ENCODE peak calls at places on chromosomes 1 and 21, in five cellular contexts. S is aorta, C is IMR-90, Q is BE2C, T is HAP-1. J is an unnamed sample. For H3K4me1, the result is how much of the 10 kb centered on the place peaks cover.

GRCh38 chr1:15958788-15959187 is 17.1 kb downstream of the ZBTB17 start:
- DNase-seq in T (no peak), S (no peak), C (peak), Q (no peak), J (no peak)

GRCh38 chr1:64240209-64240608 is 36.8 kb downstream of the UBE2U start:
- DNase-seq in C (peak), T (no peak), Q (no peak), S (no peak), J (no peak)

GRCh38 chr1:227234998-227235405 is 83.3 kb downstream of the CDC42BPA start:
- DNase-seq in T (peak), C (peak), S (no peak), Q (peak), J (no peak)

GRCh38 chr1:109803901-109804331 is 40.2 kb upstream of the EPS8L3 start:
- DNase-seq in T (no peak), C (no peak), S (no peak), Q (no peak), J (no peak)

GRCh38 chr1:9687876-9688582 is 36.5 kb downstream of the PIK3CD start:
- DNase-seq in Q (no peak), T (no peak), S (peak), C (peak), J (no peak)

GRCh38 chr1:29269356-29269755 is 33.0 kb downstream of the PTPRU start:
- DNase-seq in Q (no peak), S (no peak), C (no peak), T (no peak), J (no peak)

GRCh38 chr1:46580140-46580903 is 23.7 kb downstream of the MKNK1 start:
- DNase-seq in T (no peak), Q (no peak), S (no peak), C (peak), J (no peak)

GRCh38 chr1:76148460-76148859 is 73.9 kb downstream of the ST6GALNAC3 start:
- DNase-seq in T (no peak), S (no peak), Q (no peak), C (no peak), J (no peak)

GRCh38 chr21:42609806-42610205 is 43.6 kb upstream of the PDE9A start:
- DNase-seq in Q (peak), C (no peak), S (no peak), T (no peak), J (no peak)

GRCh38 chr1:203650012-203650836 is 23.6 kb downstream of the ATP2B4 start:
- DNase-seq in C (peak), S (peak), T (no peak), Q (peak), J (no peak)

GRCh38 chr1:95440511-95440910 is 206.5 kb downstream of the RWDD3 start:
- DNase-seq in S (no peak), T (no peak), C (no peak), Q (no peak), J (no peak)

GRCh38 chr1:116483481-116484309 is 87.1 kb downstream of the CD58 start:
- DNase-seq in C (peak), Q (peak), T (no peak), S (no peak), J (no peak)

GRCh38 chr21:29523646-29524045 is 224.9 kb downstream of the BACH1 start:
- DNase-seq in T (no peak), C (no peak), S (no peak), Q (no peak), J (no peak)

GRCh38 chr1:59046730-59047157 is 250.2 kb upstream of the FGGY start:
- DNase-seq in Q (no peak), C (peak), T (no peak), S (no peak), J (no peak)

GRCh38 chr1:222233441-222234180 is 314.3 kb downstream of the HHIPL2 start:
- DNase-seq in Q (no peak), C (peak), T (no peak), S (no peak), J (no peak)

GRCh38 chr1:234602334-234603220 is 7.4 kb downstream of the IRF2BP2 start:
- DNase-seq in T (peak), C (peak), S (no peak), Q (peak), J (no peak)

GRCh38 chr1:203439086-203439620 is 36.5 kb upstream of the PRELP start:
- DNase-seq in Q (no peak), T (no peak), C (no peak), S (no peak), J (no peak)

GRCh38 chr1:22850281-22850680 is 122.4 kb downstream of the LACTBL1 start:
- DNase-seq in T (no peak), C (no peak), S (no peak), Q (no peak), J (no peak)

GRCh38 chr1:45103534-45103933 is 91.5 kb downstream of the UROD start:
- DNase-seq in S (no peak), Q (no peak), C (no peak), T (no peak), J (no peak)

GRCh38 chr21:31720739-31721138 is 11.2 kb downstream of the SCAF4 start:
- DNase-seq in S (no peak), Q (no peak), C (no peak), T (no peak), J (no peak)

GRCh38 chr1:182095946-182096345 is 34.4 kb upstream of the ZNF648 start:
- DNase-seq in C (no peak), Q (no peak), T (no peak), S (no peak), J (no peak)

GRCh38 chr1:201426395-201427310 is 5.1 kb upstream of the TNNI1 start:
- DNase-seq in S (peak), Q (no peak), C (no peak), T (no peak), J (no peak)

GRCh38 chr1:205961970-205962820 is 18.9 kb upstream of the SLC26A9 start:
- DNase-seq in Q (no peak), S (peak), C (peak), T (no peak), J (no peak)

GRCh38 chr1:86965827-86966182 is 51.4 kb downstream of the HS2ST1 start:
- DNase-seq in Q (no peak), T (no peak), S (no peak), C (no peak), J (no peak)

GRCh38 chr1:200306954-200307754 is 102.7 kb downstream of the ZNF281 start:
- DNase-seq in T (peak), Q (no peak), S (no peak), C (peak), J (no peak)

GRCh38 chr21:26555554-26555953 is 17.5 kb downstream of the CYYR1 start:
- DNase-seq in Q (no peak), T (no peak), C (no peak), S (no peak), J (no peak)

DNA sequence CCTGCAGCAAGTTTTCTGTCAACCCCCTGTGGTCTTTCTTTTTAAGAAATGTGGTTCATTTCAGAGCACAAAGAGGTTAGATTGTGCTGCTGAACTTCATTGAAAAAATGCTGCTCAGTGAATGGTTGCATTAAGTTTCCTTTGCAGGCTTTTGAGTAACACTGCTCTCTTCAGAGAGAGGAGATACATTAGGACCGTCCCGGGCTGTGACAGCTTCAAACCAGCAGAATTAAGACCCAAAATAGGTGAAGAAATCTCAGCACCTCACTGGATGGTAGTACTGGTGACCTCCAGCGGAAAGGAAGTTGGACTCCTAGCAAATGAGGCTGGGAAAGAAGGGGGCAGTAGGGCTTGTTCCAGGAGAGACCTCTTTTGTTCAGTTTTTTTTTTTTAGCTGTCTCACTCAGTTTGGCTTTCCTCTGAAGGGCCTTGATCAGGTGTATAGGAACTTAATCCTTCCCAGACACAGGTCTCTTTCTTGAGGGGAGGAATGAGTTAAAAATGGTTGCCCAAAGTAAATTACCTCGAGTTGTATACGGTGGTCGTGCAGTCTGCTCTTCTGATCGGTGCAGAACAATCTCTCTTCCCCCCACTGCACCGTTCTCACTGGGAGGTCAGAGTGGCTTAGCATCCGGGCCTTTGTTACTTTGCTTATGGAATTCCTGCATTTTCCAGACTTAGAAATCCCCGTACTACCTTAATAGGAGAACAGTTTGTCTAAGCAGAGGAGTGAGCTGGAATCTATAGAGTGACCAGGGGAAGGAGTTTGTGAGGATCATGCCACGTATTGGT is 81.0 kb downstream of the NDUFS5 start:
- DNase-seq in C (no peak), S (no peak), Q (no peak), T (peak), J (no peak)
- H3K4me1 ChIP-seq in C (under half), S (under half), Q (under half), T (under half), J (under half)

GRCh38 chr1:47647327-47647845 is 209.5 kb downstream of the FOXD2 start:
- DNase-seq in T (no peak), Q (no peak), S (no peak), C (no peak), J (no peak)

GRCh38 chr1:47651311-47652089 is 213.7 kb downstream of the FOXD2 start:
- DNase-seq in T (no peak), Q (no peak), S (no peak), C (no peak), J (no peak)

GRCh38 chr1:47646676-47647075 is 208.8 kb downstream of the FOXD2 start:
- DNase-seq in S (no peak), Q (no peak), T (no peak), C (no peak), J (no peak)

GRCh38 chr1:47650205-47650604 is 212.4 kb downstream of the FOXD2 start:
- DNase-seq in T (no peak), C (peak), S (no peak), Q (no peak), J (no peak)

DNA sequence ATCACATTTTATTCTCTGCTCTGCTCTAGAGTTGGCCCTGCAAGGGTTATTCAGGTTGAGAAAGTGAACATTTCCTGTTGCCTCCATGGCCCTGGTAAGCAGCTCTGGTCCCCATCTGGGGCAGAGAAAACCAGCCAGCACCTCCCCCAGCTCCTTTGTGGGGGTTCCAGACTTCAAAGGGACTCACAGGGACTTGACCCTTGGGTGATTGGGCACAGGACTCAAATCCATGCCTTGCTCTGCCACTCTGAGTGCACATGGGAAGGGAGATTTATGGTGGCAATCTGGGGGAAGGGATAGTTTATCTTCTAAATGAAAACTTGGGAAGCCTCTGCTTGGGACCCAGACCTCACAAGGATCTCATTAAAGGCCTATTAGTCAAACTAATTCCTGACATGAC is 212.8 kb downstream of the FOXD2 start:
- DNase-seq in T (no peak), C (no peak), S (no peak), Q (no peak), J (no peak)
- H3K4me1 ChIP-seq in T (under half), C (under half), S (under half), Q (under half), J (under half)

DNA sequence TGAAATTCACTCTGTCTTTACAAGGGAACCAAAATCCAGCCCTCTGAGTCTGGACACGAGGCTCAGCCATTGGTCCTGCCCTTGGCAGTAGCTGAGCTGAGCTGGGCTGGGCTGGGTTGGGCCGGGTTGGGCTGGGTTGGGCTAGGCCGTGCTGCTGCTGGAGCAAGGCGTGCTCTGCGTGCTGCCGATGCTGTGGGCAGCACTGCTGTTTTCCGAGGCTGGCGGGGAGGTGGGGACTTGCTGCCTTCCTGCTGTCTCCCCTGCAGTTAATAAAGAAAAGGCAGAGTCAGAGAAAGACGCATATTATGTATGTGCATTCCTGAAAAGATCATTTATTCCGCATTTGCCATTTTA is 182.9 kb downstream of the CDC7 start:
- DNase-seq in Q (no peak), S (peak), C (no peak), T (peak), J (peak)
- H3K4me1 ChIP-seq in Q (under half), S (under half), C (under half), T (under half), J (under half)

GRCh38 chr1:236526079-236526478 is 2.3 kb downstream of the LGALS8 start:
- DNase-seq in C (no peak), Q (no peak), T (no peak), S (no peak), J (no peak)
- H3K4me1 ChIP-seq in C (under half), Q (under half), T (under half), S (under half), J (under half)

GRCh38 chr1:211331011-211331709 is 4.5 kb downstream of the TRAF5 start:
- DNase-seq in C (peak), T (no peak), S (no peak), Q (no peak), J (no peak)

GRCh38 chr1:211330282-211330936 is 3.8 kb downstream of the TRAF5 start:
- DNase-seq in C (no peak), S (no peak), Q (no peak), T (no peak), J (no peak)

GRCh38 chr1:211328866-211329265 is 2.2 kb downstream of the TRAF5 start:
- DNase-seq in T (no peak), C (no peak), S (no peak), Q (no peak), J (no peak)

GRCh38 chr1:211328084-211328694 is 1.6 kb downstream of the TRAF5 start:
- DNase-seq in Q (no peak), S (no peak), C (no peak), T (no peak), J (no peak)

DNA sequence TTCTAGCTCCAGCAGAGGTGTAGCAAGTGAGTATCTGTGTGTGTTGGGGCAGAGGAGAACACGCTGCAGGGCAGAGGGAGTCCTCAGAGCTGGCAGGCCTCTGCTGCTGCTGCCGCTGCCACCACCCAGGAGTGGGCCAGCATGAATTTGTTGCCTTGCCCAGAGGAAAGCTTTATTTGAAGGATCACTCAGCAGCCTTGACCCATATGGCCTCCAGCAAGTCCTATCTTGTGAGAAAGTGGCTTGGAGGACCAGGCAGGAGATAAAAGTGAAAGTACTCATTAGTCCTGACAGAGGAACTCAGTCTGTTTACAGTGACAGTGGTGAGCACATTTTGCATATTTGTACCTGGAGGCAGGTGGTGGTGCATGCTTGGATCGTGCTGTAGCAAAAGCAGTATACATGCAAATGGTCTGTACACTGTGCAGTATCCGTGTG is 3.1 kb downstream of the TRAF5 start:
- DNase-seq in T (no peak), S (no peak), C (no peak), Q (no peak), J (no peak)
- H3K4me1 ChIP-seq in T (under half), S (under half), C (under half), Q (under half), J (under half)